ENCODE peak calls at places on chromosomes 6 and 20, in five cellular contexts. One of them, this sample, is unnamed.

GRCh38 chr20:32509639-32510066 is 75.5 kb downstream of the NOL4L start:
- DNase-seq in left colon: no peak
- DNase-seq in heart left ventricle: no peak
- DNase-seq in NCI-H1417: peak; percentile 68
- DNase-seq in HT-29: peak; percentile 79
- DNase-seq in this sample: no peak

GRCh38 chr20:32610897-32611218 is 25.7 kb upstream of the NOL4L start:
- DNase-seq in heart left ventricle: no peak
- DNase-seq in NCI-H1417: peak; percentile 44
- DNase-seq in left colon: no peak
- DNase-seq in HT-29: no peak
- DNase-seq in this sample: no peak

GRCh38 chr20:43583982-43584432 is 6.7 kb upstream of the IFT52 start:
- DNase-seq in HT-29: no peak
- DNase-seq in left colon: no peak
- DNase-seq in heart left ventricle: peak; percentile 77
- DNase-seq in NCI-H1417: no peak
- DNase-seq in this sample: peak; percentile 25

GRCh38 chr20:1308067-1308701 is 20.8 kb downstream of the SDCBP2 start:
- DNase-seq in NCI-H1417: no peak
- DNase-seq in HT-29: no peak
- DNase-seq in heart left ventricle: no peak
- DNase-seq in left colon: no peak
- DNase-seq in this sample: no peak

GRCh38 chr20:43749734-43750294 is 23.0 kb upstream of the GTSF1L start:
- DNase-seq in HT-29: peak; percentile 90
- DNase-seq in NCI-H1417: peak; percentile 76
- DNase-seq in heart left ventricle: peak; percentile 89
- DNase-seq in left colon: peak; percentile 46
- DNase-seq in this sample: peak; percentile 54

GRCh38 chr6:43771210-43771857 is 1.3 kb downstream of the VEGFA start:
- DNase-seq in NCI-H1417: no peak
- DNase-seq in left colon: peak; percentile 80
- DNase-seq in heart left ventricle: peak; percentile 87
- DNase-seq in HT-29: peak; percentile 80
- DNase-seq in this sample: peak; percentile 84

GRCh38 chr6:151063339-151063738 is 176.4 kb upstream of the AKAP12 start:
- DNase-seq in heart left ventricle: no peak
- DNase-seq in NCI-H1417: no peak
- DNase-seq in left colon: no peak
- DNase-seq in HT-29: peak; percentile 44
- DNase-seq in this sample: no peak

GRCh38 chr6:7535498-7535897 is 6.0 kb upstream of the DSP start:
- DNase-seq in left colon: no peak
- DNase-seq in heart left ventricle: no peak
- DNase-seq in NCI-H1417: no peak
- DNase-seq in HT-29: no peak
- DNase-seq in this sample: no peak

GRCh38 chr6:156154896-156155295 is 622.3 kb upstream of the ARID1B start:
- DNase-seq in heart left ventricle: no peak
- DNase-seq in HT-29: no peak
- DNase-seq in left colon: no peak
- DNase-seq in NCI-H1417: no peak
- DNase-seq in this sample: no peak

GRCh38 chr20:57947421-57948176 is 237.8 kb upstream of the PMEPA1 start:
- DNase-seq in HT-29: no peak
- DNase-seq in left colon: no peak
- DNase-seq in heart left ventricle: no peak
- DNase-seq in NCI-H1417: no peak
- DNase-seq in this sample: no peak